ENCODE peak calls at places on chromosomes 5 and 9, in eight cellular contexts. L is Karpas-422, N is astrocyte, B is fibroblast of lung, O is neural progenitor cell, V is mammary epithelial cell, D is mesendoderm, A is colonic mucosa. X is an unnamed sample.

GRCh38 chr9:89661956-89662717 is 57.3 kb downstream of the GADD45G start:
- DNase-seq in L (no peak), N (peak; percentile 95), B (peak; percentile 96), O (peak; percentile 91), V (peak; percentile 85), D (peak; percentile 97), A (peak; percentile 100), X (peak; percentile 79)

GRCh38 chr9:127873223-127873691 is 4.2 kb downstream of the AK1 start:
- DNase-seq in L (no peak), N (no peak), B (peak; percentile 27), O (peak; percentile 48), V (no peak), D (no peak), A (no peak), X (no peak)

GRCh38 chr5:81749562-81750307 is 1.2 kb downstream of the SSBP2 start:
- DNase-seq in L (peak; percentile 96), N (no peak), B (no peak), O (peak; percentile 80), V (peak; percentile 16), D (peak; percentile 53), A (peak; percentile 38), X (peak; percentile 66)

GRCh38 chr5:27008604-27009564 is 29.5 kb downstream of the CDH9 start:
- DNase-seq in L (no peak), N (no peak), B (no peak), O (no peak), V (no peak), D (no peak), A (no peak), X (no peak)

GRCh38 chr9:93617273-93617672 is 40.9 kb downstream of the PHF2 start:
- DNase-seq in L (no peak), N (no peak), B (no peak), O (no peak), V (no peak), D (no peak), A (no peak), X (no peak)

GRCh38 chr5:173781826-173782670 is 106.1 kb upstream of the CPEB4 start:
- DNase-seq in L (peak; percentile 60), N (peak; percentile 80), B (peak; percentile 85), O (no peak), V (peak; percentile 86), D (peak; percentile 42), A (peak; percentile 67), X (peak; percentile 91)

GRCh38 chr9:123058834-123059233 is 25.4 kb downstream of the GPR21 start:
- DNase-seq in L (no peak), N (peak; percentile 24), B (peak; percentile 41), O (no peak), V (peak; percentile 10), D (no peak), A (no peak), X (peak; percentile 78)

GRCh38 chr5:78809444-78809843 is 160.9 kb upstream of the LHFPL2 start:
- DNase-seq in L (no peak), N (no peak), B (no peak), O (no peak), V (no peak), D (no peak), A (no peak), X (no peak)

GRCh38 chr9:75979362-75979761 is 88.9 kb downstream of the PCSK5 start:
- DNase-seq in L (peak; percentile 43), N (no peak), B (no peak), O (no peak), V (no peak), D (peak; percentile 72), A (no peak), X (peak; percentile 36)

GRCh38 chr9:131045300-131046092 is 36.5 kb downstream of the LAMC3 start:
- DNase-seq in L (peak; percentile 66), N (no peak), B (no peak), O (no peak), V (no peak), D (no peak), A (no peak), X (no peak)

GRCh38 chr9:68780735-68781134 is 75.7 kb downstream of the PIP5K1B start:
- DNase-seq in L (no peak), N (peak; percentile 9), B (peak; percentile 11), O (peak; percentile 33), V (peak; percentile 12), D (no peak), A (no peak), X (no peak)

GRCh38 chr5:172530835-172531703 is 76.7 kb upstream of the SH3PXD2B start:
- DNase-seq in L (no peak), N (no peak), B (no peak), O (no peak), V (no peak), D (no peak), A (no peak), X (no peak)

GRCh38 chr9:69981686-69982450 is 61.8 kb upstream of the MAMDC2 start:
- DNase-seq in L (no peak), N (peak; percentile 72), B (peak; percentile 80), O (peak; percentile 7), V (no peak), D (peak; percentile 36), A (no peak), X (peak; percentile 26)

GRCh38 chr5:42718591-42718990 is 38.0 kb upstream of the CCDC152 start:
- DNase-seq in L (no peak), N (peak; percentile 56), B (peak; percentile 65), O (no peak), V (peak; percentile 78), D (no peak), A (no peak), X (no peak)

GRCh38 chr9:116286287-116286686 is 132.7 kb downstream of the PAPPA start:
- DNase-seq in L (no peak), N (no peak), B (peak; percentile 27), O (peak; percentile 89), V (no peak), D (peak; percentile 78), A (no peak), X (no peak)

GRCh38 chr5:148961261-148962199 is 101.3 kb downstream of the SH3TC2 start:
- DNase-seq in L (no peak), N (no peak), B (peak; percentile 26), O (no peak), V (no peak), D (no peak), A (peak; percentile 9), X (no peak)

GRCh38 chr5:17727212-17727611 is 93.0 kb downstream of the TAF11L14 start:
- DNase-seq in L (no peak), N (no peak), B (no peak), O (no peak), V (no peak), D (no peak), A (no peak), X (peak; percentile 27)

GRCh38 chr9:101326501-101326900 is 58.3 kb downstream of the BAAT start:
- DNase-seq in L (no peak), N (peak; percentile 3), B (peak; percentile 17), O (no peak), V (peak; percentile 4), D (no peak), A (no peak), X (no peak)

GRCh38 chr5:1371191-1371590 is 26.3 kb upstream of the CLPTM1L start:
- DNase-seq in L (no peak), N (no peak), B (no peak), O (no peak), V (no peak), D (no peak), A (no peak), X (no peak)

GRCh38 chr5:1368756-1369155 is 23.9 kb upstream of the CLPTM1L start:
- DNase-seq in L (no peak), N (no peak), B (no peak), O (no peak), V (no peak), D (no peak), A (no peak), X (no peak)

GRCh38 chr5:1374680-1375055 is 29.8 kb upstream of the CLPTM1L start:
- DNase-seq in L (no peak), N (no peak), B (no peak), O (no peak), V (no peak), D (no peak), A (no peak), X (no peak)

GRCh38 chr5:1374030-1374679 is 29.3 kb upstream of the CLPTM1L start:
- DNase-seq in L (no peak), N (no peak), B (no peak), O (no peak), V (no peak), D (no peak), A (no peak), X (no peak)

DNA sequence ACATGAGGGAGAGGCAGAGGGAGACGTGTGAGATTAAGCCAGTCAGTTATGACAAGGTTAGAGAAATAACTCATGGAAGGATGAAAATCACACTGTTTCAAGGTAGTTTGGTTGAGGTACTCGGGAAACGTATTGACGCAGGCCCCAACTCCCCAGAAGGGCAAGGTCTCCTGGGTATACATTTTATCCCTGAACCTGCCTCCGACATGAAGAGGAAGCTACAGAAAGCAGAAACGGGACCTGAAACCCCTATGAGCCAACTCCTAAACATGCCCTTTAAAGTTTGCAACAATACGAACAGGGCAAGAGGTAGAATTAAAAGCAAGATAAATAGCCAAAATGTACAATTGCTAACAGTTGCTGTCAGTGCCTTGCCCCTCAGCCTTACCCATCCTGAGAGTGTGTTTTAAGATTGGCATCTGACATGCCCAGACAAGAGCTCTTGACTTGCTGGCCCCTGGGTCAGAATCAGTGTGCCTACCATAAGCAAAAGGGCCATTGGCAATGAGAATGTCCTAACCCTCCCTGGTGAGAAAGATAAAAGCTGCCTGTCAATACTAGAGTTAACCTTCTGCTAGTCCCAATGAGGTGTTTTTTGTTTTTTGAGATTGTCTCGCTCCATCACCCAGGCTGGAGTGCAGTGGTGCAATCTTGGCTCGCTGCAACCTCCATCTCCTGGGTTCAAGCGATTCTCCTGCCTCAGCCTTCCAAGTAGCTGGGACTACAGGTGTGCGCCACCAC is 26.9 kb upstream of the CLPTM1L start:
- DNase-seq in L (no peak), N (no peak), B (no peak), O (no peak), V (no peak), D (no peak), A (no peak), X (no peak)
- H3K36me3 ChIP-seq in L (no peaks in the 10 kb centered on the region), N (no peaks in the 10 kb centered on the region), B (no peaks in the 10 kb centered on the region), O (no peaks in the 10 kb centered on the region), V (no peaks in the 10 kb centered on the region), D (no peaks in the 10 kb centered on the region), A (no peaks in the 10 kb centered on the region), X (no peaks in the 10 kb centered on the region)

DNA sequence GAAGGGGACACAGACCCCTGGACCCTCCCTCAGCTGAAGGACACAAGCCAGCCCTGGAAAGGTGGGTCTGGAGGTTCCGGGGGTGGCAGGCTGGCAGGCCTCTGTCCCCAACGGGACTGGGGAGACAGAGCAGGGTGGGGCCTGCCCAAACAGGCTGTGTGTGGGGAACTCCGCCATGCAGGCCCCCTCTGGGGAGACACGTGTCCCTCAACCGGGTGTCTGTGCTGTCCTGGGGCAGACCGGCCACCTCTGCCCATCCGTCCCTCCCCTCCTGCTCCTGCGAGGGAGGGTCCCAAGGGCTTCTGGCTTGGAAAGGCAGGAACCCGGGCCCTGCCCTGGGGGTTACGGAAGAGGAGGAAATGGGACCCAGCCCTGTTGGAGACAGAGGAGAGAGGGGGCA is 1.4 kb downstream of the SLC34A3 start:
- DNase-seq in L (no peak), N (no peak), B (no peak), O (no peak), V (no peak), D (no peak), A (no peak), X (no peak)
- H3K9ac ChIP-seq in L (no peak overlapping the region), N (no peak overlapping the region), B (no peak overlapping the region), O (no peak overlapping the region), V (no peak overlapping the region), D (no peak overlapping the region), A (peak overlapping the region; percentile 39), X (no peak overlapping the region)

GRCh38 chr5:155057626-155058025 is 44.1 kb downstream of the KIF4B start:
- DNase-seq in L (no peak), N (no peak), B (no peak), O (no peak), V (no peak), D (no peak), A (no peak), X (no peak)
- H3K27me3 ChIP-seq in L (no peaks in the 10 kb centered on the region), N (no peaks in the 10 kb centered on the region), B (no peaks in the 10 kb centered on the region), O (no peaks in the 10 kb centered on the region), V (no peaks in the 10 kb centered on the region), D (no peaks in the 10 kb centered on the region), A (no peaks in the 10 kb centered on the region), X (peaks cover 3% of the 10 kb centered on the region)

GRCh38 chr5:252546-252945 is 18.9 kb upstream of the PDCD6 start:
- DNase-seq in L (no peak), N (no peak), B (no peak), O (no peak), V (peak; percentile 57), D (no peak), A (no peak), X (no peak)
- H3K36me3 ChIP-seq in L (peaks cover 52% of the 10 kb centered on the region), N (peaks cover 32% of the 10 kb centered on the region), B (peaks cover 8% of the 10 kb centered on the region), O (peaks cover 21% of the 10 kb centered on the region), V (peaks cover 19% of the 10 kb centered on the region), D (peaks cover 5% of the 10 kb centered on the region), A (peaks cover 9% of the 10 kb centered on the region), X (peaks cover 82% of the 10 kb centered on the region)